ENCODE peak calls at places on chromosomes 16 and 17, in ten cellular contexts. One of them, this sample, is unnamed.

GRCh38 chr16:82197540-82198240 is 27.7 kb upstream of the MPHOSPH6 start:
- DNase-seq in ELR: no peak
- DNase-seq in lung: no peak
- DNase-seq in ascending aorta: no peak
- DNase-seq in occipital lobe: no peak
- DNase-seq in CD8-positive, alpha-beta memory T cell: no peak
- DNase-seq in activated CD4-positive, alpha-beta T cell treated with anti-CD3 and anti-CD28 coated beads, Interleukin-2, amount 50 U/mL, for 1 hour: no peak
- DNase-seq in activated CD8-positive, alpha-beta memory T cell treated with anti-CD3 and anti-CD28 coated beads, Interleukin-2, amount 10 ng/mL, durations not matched to agents 7 days and 5 days: no peak
- DNase-seq in midbrain: no peak
- DNase-seq in CD4-positive, alpha-beta memory T cell: no peak
- DNase-seq in this sample: no peak

GRCh38 chr17:61809816-61810392 is 53.4 kb downstream of the BRIP1 start:
- DNase-seq in lung: no peak
- DNase-seq in activated CD4-positive, alpha-beta T cell treated with anti-CD3 and anti-CD28 coated beads, Interleukin-2, amount 50 U/mL, for 1 hour: no peak
- DNase-seq in occipital lobe: no peak
- DNase-seq in ascending aorta: no peak
- DNase-seq in ELR: peak
- DNase-seq in CD8-positive, alpha-beta memory T cell: no peak
- DNase-seq in CD4-positive, alpha-beta memory T cell: no peak
- DNase-seq in midbrain: no peak
- DNase-seq in activated CD8-positive, alpha-beta memory T cell treated with anti-CD3 and anti-CD28 coated beads, Interleukin-2, amount 10 ng/mL, durations not matched to agents 7 days and 5 days: no peak
- DNase-seq in this sample: no peak

GRCh38 chr17:73371285-73371684 is 59.5 kb upstream of the CDC42EP4 start:
- DNase-seq in activated CD8-positive, alpha-beta memory T cell treated with anti-CD3 and anti-CD28 coated beads, Interleukin-2, amount 10 ng/mL, durations not matched to agents 7 days and 5 days: no peak
- DNase-seq in activated CD4-positive, alpha-beta T cell treated with anti-CD3 and anti-CD28 coated beads, Interleukin-2, amount 50 U/mL, for 1 hour: no peak
- DNase-seq in occipital lobe: no peak
- DNase-seq in ELR: peak
- DNase-seq in midbrain: no peak
- DNase-seq in CD8-positive, alpha-beta memory T cell: no peak
- DNase-seq in CD4-positive, alpha-beta memory T cell: no peak
- DNase-seq in ascending aorta: no peak
- DNase-seq in lung: no peak
- DNase-seq in this sample: no peak

GRCh38 chr17:75371981-75372380 is 33.5 kb downstream of the GRB2 start:
- DNase-seq in CD8-positive, alpha-beta memory T cell: no peak
- DNase-seq in lung: no peak
- DNase-seq in ascending aorta: no peak
- DNase-seq in activated CD8-positive, alpha-beta memory T cell treated with anti-CD3 and anti-CD28 coated beads, Interleukin-2, amount 10 ng/mL, durations not matched to agents 7 days and 5 days: peak
- DNase-seq in activated CD4-positive, alpha-beta T cell treated with anti-CD3 and anti-CD28 coated beads, Interleukin-2, amount 50 U/mL, for 1 hour: no peak
- DNase-seq in CD4-positive, alpha-beta memory T cell: no peak
- DNase-seq in ELR: no peak
- DNase-seq in midbrain: no peak
- DNase-seq in occipital lobe: no peak
- DNase-seq in this sample: no peak

GRCh38 chr17:56540791-56541190 is 52.7 kb upstream of the NOG start:
- DNase-seq in ascending aorta: no peak
- DNase-seq in activated CD8-positive, alpha-beta memory T cell treated with anti-CD3 and anti-CD28 coated beads, Interleukin-2, amount 10 ng/mL, durations not matched to agents 7 days and 5 days: no peak
- DNase-seq in CD8-positive, alpha-beta memory T cell: no peak
- DNase-seq in activated CD4-positive, alpha-beta T cell treated with anti-CD3 and anti-CD28 coated beads, Interleukin-2, amount 50 U/mL, for 1 hour: no peak
- DNase-seq in ELR: peak
- DNase-seq in occipital lobe: no peak
- DNase-seq in CD4-positive, alpha-beta memory T cell: no peak
- DNase-seq in lung: no peak
- DNase-seq in midbrain: no peak
- DNase-seq in this sample: no peak

GRCh38 chr17:42438600-42439567 is 15.8 kb upstream of the CAVIN1 start:
- DNase-seq in ascending aorta: no peak
- DNase-seq in activated CD4-positive, alpha-beta T cell treated with anti-CD3 and anti-CD28 coated beads, Interleukin-2, amount 50 U/mL, for 1 hour: peak
- DNase-seq in lung: no peak
- DNase-seq in midbrain: no peak
- DNase-seq in ELR: peak
- DNase-seq in CD4-positive, alpha-beta memory T cell: no peak
- DNase-seq in occipital lobe: no peak
- DNase-seq in CD8-positive, alpha-beta memory T cell: no peak
- DNase-seq in activated CD8-positive, alpha-beta memory T cell treated with anti-CD3 and anti-CD28 coated beads, Interleukin-2, amount 10 ng/mL, durations not matched to agents 7 days and 5 days: peak
- DNase-seq in this sample: no peak

GRCh38 chr16:83994087-83994486 is 26.0 kb downstream of the NECAB2 start:
- DNase-seq in CD8-positive, alpha-beta memory T cell: no peak
- DNase-seq in CD4-positive, alpha-beta memory T cell: no peak
- DNase-seq in occipital lobe: no peak
- DNase-seq in activated CD8-positive, alpha-beta memory T cell treated with anti-CD3 and anti-CD28 coated beads, Interleukin-2, amount 10 ng/mL, durations not matched to agents 7 days and 5 days: no peak
- DNase-seq in activated CD4-positive, alpha-beta T cell treated with anti-CD3 and anti-CD28 coated beads, Interleukin-2, amount 50 U/mL, for 1 hour: no peak
- DNase-seq in midbrain: no peak
- DNase-seq in ascending aorta: no peak
- DNase-seq in ELR: peak
- DNase-seq in lung: no peak
- DNase-seq in this sample: no peak

GRCh38 chr16:81201267-81201666 is 37.2 kb upstream of the BCO1 start:
- DNase-seq in midbrain: no peak
- DNase-seq in lung: no peak
- DNase-seq in activated CD4-positive, alpha-beta T cell treated with anti-CD3 and anti-CD28 coated beads, Interleukin-2, amount 50 U/mL, for 1 hour: no peak
- DNase-seq in occipital lobe: peak
- DNase-seq in ELR: peak
- DNase-seq in activated CD8-positive, alpha-beta memory T cell treated with anti-CD3 and anti-CD28 coated beads, Interleukin-2, amount 10 ng/mL, durations not matched to agents 7 days and 5 days: no peak
- DNase-seq in CD4-positive, alpha-beta memory T cell: no peak
- DNase-seq in CD8-positive, alpha-beta memory T cell: no peak
- DNase-seq in ascending aorta: no peak
- DNase-seq in this sample: no peak

GRCh38 chr17:81976332-81977210 is 858 bp upstream of the ASPSCR1 start:
- DNase-seq in ELR: no peak
- DNase-seq in occipital lobe: no peak
- DNase-seq in activated CD8-positive, alpha-beta memory T cell treated with anti-CD3 and anti-CD28 coated beads, Interleukin-2, amount 10 ng/mL, durations not matched to agents 7 days and 5 days: peak
- DNase-seq in CD8-positive, alpha-beta memory T cell: no peak
- DNase-seq in CD4-positive, alpha-beta memory T cell: peak
- DNase-seq in ascending aorta: no peak
- DNase-seq in midbrain: no peak
- DNase-seq in lung: peak
- DNase-seq in activated CD4-positive, alpha-beta T cell treated with anti-CD3 and anti-CD28 coated beads, Interleukin-2, amount 50 U/mL, for 1 hour: no peak
- DNase-seq in this sample: peak

GRCh38 chr16:56279132-56279531 is 87.8 kb downstream of the GNAO1 start:
- DNase-seq in lung: no peak
- DNase-seq in ELR: no peak
- DNase-seq in ascending aorta: no peak
- DNase-seq in activated CD4-positive, alpha-beta T cell treated with anti-CD3 and anti-CD28 coated beads, Interleukin-2, amount 50 U/mL, for 1 hour: peak
- DNase-seq in activated CD8-positive, alpha-beta memory T cell treated with anti-CD3 and anti-CD28 coated beads, Interleukin-2, amount 10 ng/mL, durations not matched to agents 7 days and 5 days: peak
- DNase-seq in CD4-positive, alpha-beta memory T cell: peak
- DNase-seq in midbrain: no peak
- DNase-seq in CD8-positive, alpha-beta memory T cell: peak
- DNase-seq in occipital lobe: no peak
- DNase-seq in this sample: no peak

GRCh38 chr17:77541995-77542394 is 401.2 kb downstream of the SEC14L1 start:
- DNase-seq in midbrain: no peak
- DNase-seq in CD8-positive, alpha-beta memory T cell: no peak
- DNase-seq in CD4-positive, alpha-beta memory T cell: no peak
- DNase-seq in lung: no peak
- DNase-seq in occipital lobe: no peak
- DNase-seq in ELR: no peak
- DNase-seq in activated CD8-positive, alpha-beta memory T cell treated with anti-CD3 and anti-CD28 coated beads, Interleukin-2, amount 10 ng/mL, durations not matched to agents 7 days and 5 days: no peak
- DNase-seq in ascending aorta: no peak
- DNase-seq in activated CD4-positive, alpha-beta T cell treated with anti-CD3 and anti-CD28 coated beads, Interleukin-2, amount 50 U/mL, for 1 hour: no peak
- DNase-seq in this sample: peak

GRCh38 chr16:85197611-85198566 is 85.6 kb upstream of the CIBAR2 start:
- DNase-seq in occipital lobe: no peak
- DNase-seq in activated CD4-positive, alpha-beta T cell treated with anti-CD3 and anti-CD28 coated beads, Interleukin-2, amount 50 U/mL, for 1 hour: no peak
- DNase-seq in activated CD8-positive, alpha-beta memory T cell treated with anti-CD3 and anti-CD28 coated beads, Interleukin-2, amount 10 ng/mL, durations not matched to agents 7 days and 5 days: no peak
- DNase-seq in CD8-positive, alpha-beta memory T cell: no peak
- DNase-seq in ELR: no peak
- DNase-seq in CD4-positive, alpha-beta memory T cell: no peak
- DNase-seq in midbrain: no peak
- DNase-seq in ascending aorta: no peak
- DNase-seq in lung: no peak
- DNase-seq in this sample: no peak

GRCh38 chr17:8126306-8127066 is 2.6 kb upstream of the HES7 start:
- DNase-seq in lung: no peak
- DNase-seq in CD4-positive, alpha-beta memory T cell: peak
- DNase-seq in activated CD4-positive, alpha-beta T cell treated with anti-CD3 and anti-CD28 coated beads, Interleukin-2, amount 50 U/mL, for 1 hour: no peak
- DNase-seq in CD8-positive, alpha-beta memory T cell: peak
- DNase-seq in occipital lobe: no peak
- DNase-seq in midbrain: no peak
- DNase-seq in activated CD8-positive, alpha-beta memory T cell treated with anti-CD3 and anti-CD28 coated beads, Interleukin-2, amount 10 ng/mL, durations not matched to agents 7 days and 5 days: peak
- DNase-seq in ELR: peak
- DNase-seq in ascending aorta: no peak
- DNase-seq in this sample: no peak

GRCh38 chr16:24499193-24499814 is 40.1 kb upstream of the RBBP6 start:
- DNase-seq in activated CD4-positive, alpha-beta T cell treated with anti-CD3 and anti-CD28 coated beads, Interleukin-2, amount 50 U/mL, for 1 hour: no peak
- DNase-seq in lung: no peak
- DNase-seq in midbrain: peak
- DNase-seq in activated CD8-positive, alpha-beta memory T cell treated with anti-CD3 and anti-CD28 coated beads, Interleukin-2, amount 10 ng/mL, durations not matched to agents 7 days and 5 days: no peak
- DNase-seq in CD8-positive, alpha-beta memory T cell: no peak
- DNase-seq in ascending aorta: no peak
- DNase-seq in ELR: peak
- DNase-seq in CD4-positive, alpha-beta memory T cell: no peak
- DNase-seq in occipital lobe: peak
- DNase-seq in this sample: no peak

GRCh38 chr17:39867891-39868553 is at the start of gene ZPBP2:
- DNase-seq in CD4-positive, alpha-beta memory T cell: no peak
- DNase-seq in midbrain: no peak
- DNase-seq in lung: no peak
- DNase-seq in activated CD4-positive, alpha-beta T cell treated with anti-CD3 and anti-CD28 coated beads, Interleukin-2, amount 50 U/mL, for 1 hour: peak
- DNase-seq in ELR: no peak
- DNase-seq in CD8-positive, alpha-beta memory T cell: peak
- DNase-seq in activated CD8-positive, alpha-beta memory T cell treated with anti-CD3 and anti-CD28 coated beads, Interleukin-2, amount 10 ng/mL, durations not matched to agents 7 days and 5 days: peak
- DNase-seq in ascending aorta: no peak
- DNase-seq in occipital lobe: no peak
- DNase-seq in this sample: no peak

GRCh38 chr17:79325707-79326106 is 251.1 kb downstream of the ENGASE start:
- DNase-seq in ELR: peak
- DNase-seq in activated CD8-positive, alpha-beta memory T cell treated with anti-CD3 and anti-CD28 coated beads, Interleukin-2, amount 10 ng/mL, durations not matched to agents 7 days and 5 days: no peak
- DNase-seq in activated CD4-positive, alpha-beta T cell treated with anti-CD3 and anti-CD28 coated beads, Interleukin-2, amount 50 U/mL, for 1 hour: no peak
- DNase-seq in ascending aorta: no peak
- DNase-seq in CD8-positive, alpha-beta memory T cell: no peak
- DNase-seq in midbrain: no peak
- DNase-seq in lung: no peak
- DNase-seq in occipital lobe: no peak
- DNase-seq in CD4-positive, alpha-beta memory T cell: no peak
- DNase-seq in this sample: no peak

GRCh38 chr17:15945493-15946209 is 721 bp downstream of the ADORA2B start:
- DNase-seq in activated CD4-positive, alpha-beta T cell treated with anti-CD3 and anti-CD28 coated beads, Interleukin-2, amount 50 U/mL, for 1 hour: no peak
- DNase-seq in ELR: peak
- DNase-seq in CD4-positive, alpha-beta memory T cell: no peak
- DNase-seq in CD8-positive, alpha-beta memory T cell: no peak
- DNase-seq in midbrain: no peak
- DNase-seq in ascending aorta: no peak
- DNase-seq in lung: no peak
- DNase-seq in activated CD8-positive, alpha-beta memory T cell treated with anti-CD3 and anti-CD28 coated beads, Interleukin-2, amount 10 ng/mL, durations not matched to agents 7 days and 5 days: no peak
- DNase-seq in occipital lobe: no peak
- DNase-seq in this sample: no peak

GRCh38 chr17:74430706-74431567 is 951 bp upstream of the GPRC5C start:
- DNase-seq in ascending aorta: peak
- DNase-seq in occipital lobe: no peak
- DNase-seq in activated CD4-positive, alpha-beta T cell treated with anti-CD3 and anti-CD28 coated beads, Interleukin-2, amount 50 U/mL, for 1 hour: no peak
- DNase-seq in activated CD8-positive, alpha-beta memory T cell treated with anti-CD3 and anti-CD28 coated beads, Interleukin-2, amount 10 ng/mL, durations not matched to agents 7 days and 5 days: no peak
- DNase-seq in ELR: peak
- DNase-seq in CD8-positive, alpha-beta memory T cell: no peak
- DNase-seq in midbrain: peak
- DNase-seq in CD4-positive, alpha-beta memory T cell: no peak
- DNase-seq in lung: peak
- DNase-seq in this sample: peak

GRCh38 chr16:50547944-50548658 is at the start of gene NKD1:
- DNase-seq in activated CD4-positive, alpha-beta T cell treated with anti-CD3 and anti-CD28 coated beads, Interleukin-2, amount 50 U/mL, for 1 hour: peak
- DNase-seq in occipital lobe: peak
- DNase-seq in ascending aorta: no peak
- DNase-seq in midbrain: peak
- DNase-seq in activated CD8-positive, alpha-beta memory T cell treated with anti-CD3 and anti-CD28 coated beads, Interleukin-2, amount 10 ng/mL, durations not matched to agents 7 days and 5 days: peak
- DNase-seq in ELR: peak
- DNase-seq in lung: peak
- DNase-seq in CD8-positive, alpha-beta memory T cell: peak
- DNase-seq in CD4-positive, alpha-beta memory T cell: peak
- DNase-seq in this sample: peak